ENCODE peak calls at places on chromosome 4, in seven cellular contexts. P is keratinocyte, S is upper lobe of right lung, O is tibial nerve, F is colonic mucosa, H is Karpas-422, Y is psoas muscle. J is an unnamed sample.

GRCh38 chr4:163331629-163332360 is 601 bp downstream of the NPY1R start:
- DNase-seq in P (no peak), S (peak; percentile 66), O (no peak), F (no peak), H (no peak), Y (peak; percentile 15), J (no peak)

GRCh38 chr4:68724426-68724825 is 54.0 kb upstream of the UGT2B15 start:
- DNase-seq in P (no peak), S (no peak), O (no peak), F (peak; percentile 68), H (no peak), Y (no peak), J (no peak)

GRCh38 chr4:90419124-90419711 is 292.0 kb downstream of the CCSER1 start:
- DNase-seq in P (no peak), S (no peak), O (no peak), F (no peak), H (peak; percentile 73), Y (no peak), J (no peak)

GRCh38 chr4:663438-664428 is 10.3 kb downstream of the ATP5ME start:
- DNase-seq in P (no peak), S (peak; percentile 89), O (no peak), F (no peak), H (no peak), Y (peak; percentile 61), J (no peak)

GRCh38 chr4:73259552-73260140 is 1.0 kb upstream of the ANKRD17 start:
- DNase-seq in P (no peak), S (no peak), O (no peak), F (no peak), H (peak; percentile 57), Y (no peak), J (no peak)

GRCh38 chr4:60981534-60981933 is 218.6 kb upstream of the ADGRL3 start:
- DNase-seq in P (no peak), S (no peak), O (no peak), F (no peak), H (no peak), Y (no peak), J (no peak)

GRCh38 chr4:128284317-128284716 is 3.3 kb downstream of the PGRMC2 start:
- DNase-seq in P (no peak), S (no peak), O (no peak), F (no peak), H (no peak), Y (no peak), J (no peak)

GRCh38 chr4:146638801-146639351 is at the start of gene POU4F2:
- DNase-seq in P (no peak), S (peak; percentile 64), O (no peak), F (no peak), H (no peak), Y (no peak), J (no peak)

GRCh38 chr4:146582864-146583263 is 55.8 kb upstream of the POU4F2 start:
- DNase-seq in P (no peak), S (no peak), O (no peak), F (no peak), H (peak; percentile 71), Y (no peak), J (no peak)

GRCh38 chr4:1021386-1022050 is 10.1 kb downstream of the FGFRL1 start:
- DNase-seq in P (no peak), S (no peak), O (no peak), F (no peak), H (peak; percentile 83), Y (no peak), J (no peak)

GRCh38 chr4:110850461-110851447 is 227.9 kb upstream of the PITX2 start:
- DNase-seq in P (no peak), S (no peak), O (no peak), F (peak; percentile 70), H (no peak), Y (peak; percentile 25), J (no peak)

GRCh38 chr4:55947254-55947882 is 1.4 kb upstream of the CEP135 start:
- DNase-seq in P (no peak), S (no peak), O (no peak), F (no peak), H (peak; percentile 94), Y (no peak), J (no peak)

GRCh38 chr4:4388836-4389575 is 2.1 kb downstream of the NSG1 start:
- DNase-seq in P (no peak), S (no peak), O (no peak), F (no peak), H (no peak), Y (no peak), J (peak; percentile 37)

GRCh38 chr4:172546782-172547181 is 621.8 kb upstream of the GALNT7 start:
- DNase-seq in P (no peak), S (no peak), O (no peak), F (no peak), H (no peak), Y (no peak), J (no peak)

GRCh38 chr4:179361978-179362486 is 1919.8 kb upstream of the AGA start:
- DNase-seq in P (no peak), S (no peak), O (no peak), F (no peak), H (no peak), Y (no peak), J (no peak)

GRCh38 chr4:6888506-6889071 is 21.0 kb upstream of the TBC1D14 start:
- DNase-seq in P (no peak), S (no peak), O (no peak), F (no peak), H (no peak), Y (no peak), J (no peak)

GRCh38 chr4:83716874-83717273 is 181.0 kb downstream of the GPAT3 start:
- DNase-seq in P (no peak), S (no peak), O (no peak), F (no peak), H (no peak), Y (no peak), J (no peak)

GRCh38 chr4:103424853-103425252 is 226.7 kb upstream of the CENPE start:
- DNase-seq in P (no peak), S (no peak), O (no peak), F (no peak), H (no peak), Y (no peak), J (peak; percentile 29)

GRCh38 chr4:128162434-128162833 is 101.3 kb downstream of the LARP1B start:
- DNase-seq in P (no peak), S (no peak), O (no peak), F (no peak), H (no peak), Y (no peak), J (no peak)

GRCh38 chr4:80015407-80016189 is 57.4 kb downstream of the ANTXR2 start:
- DNase-seq in P (no peak), S (no peak), O (no peak), F (no peak), H (no peak), Y (no peak), J (no peak)

GRCh38 chr4:48970471-48970921 is 15.6 kb upstream of the CWH43 start:
- DNase-seq in P (peak; percentile 71), S (no peak), O (no peak), F (no peak), H (no peak), Y (no peak), J (no peak)

GRCh38 chr4:27684501-27685077 is 823.9 kb downstream of the STIM2 start:
- DNase-seq in P (peak; percentile 11), S (peak; percentile 56), O (peak; percentile 13), F (peak; percentile 27), H (peak; percentile 84), Y (no peak), J (peak; percentile 25)

GRCh38 chr4:80099671-80100070 is 26.6 kb upstream of the ANTXR2 start:
- DNase-seq in P (no peak), S (no peak), O (no peak), F (no peak), H (no peak), Y (no peak), J (no peak)

GRCh38 chr4:172726001-172726423 is 442.6 kb upstream of the GALNT7 start:
- DNase-seq in P (no peak), S (no peak), O (no peak), F (peak; percentile 76), H (no peak), Y (no peak), J (no peak)

GRCh38 chr4:97185233-97185632 is 958.0 kb downstream of the STPG2 start:
- DNase-seq in P (no peak), S (no peak), O (no peak), F (no peak), H (no peak), Y (no peak), J (no peak)

DNA sequence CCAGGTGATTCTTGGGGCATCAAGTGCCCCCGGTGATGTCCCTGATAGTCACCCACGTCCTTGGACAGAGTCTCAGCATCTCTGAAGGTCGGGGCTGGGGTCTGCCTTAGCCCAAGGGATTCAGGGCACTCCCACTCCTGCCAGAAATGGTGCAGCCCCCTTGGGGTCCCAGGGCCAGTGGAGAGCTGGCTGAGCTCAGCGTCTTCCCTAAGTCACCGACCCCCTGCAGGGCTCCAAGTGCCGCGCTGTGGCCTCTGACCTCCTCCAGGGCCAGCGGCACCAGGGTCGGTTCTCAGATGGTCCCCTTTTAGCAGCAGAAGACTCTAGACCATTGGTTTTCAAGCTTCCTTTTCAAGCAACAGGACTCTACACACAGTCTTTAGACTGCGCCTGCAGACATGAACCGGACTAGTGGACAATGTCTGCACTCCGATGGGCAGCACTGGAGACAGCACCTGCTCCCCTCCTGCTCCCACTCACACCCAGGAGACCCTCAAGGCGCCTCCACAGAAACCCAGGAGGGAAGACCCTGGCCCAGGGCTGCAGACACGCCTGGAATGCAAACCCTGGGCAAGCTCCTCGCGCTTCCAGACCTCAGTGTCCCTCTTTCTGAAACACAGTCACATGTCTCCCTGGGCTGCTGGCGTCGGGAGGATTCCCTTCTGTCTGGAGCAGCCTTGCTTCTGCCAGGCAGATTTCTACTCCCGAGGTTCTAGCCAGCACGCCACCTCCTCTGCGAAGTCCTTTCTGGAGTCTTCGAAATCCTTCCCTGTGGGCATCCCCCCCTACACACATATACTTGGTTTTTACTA is 53.9 kb downstream of the ABLIM2 start:
- DNase-seq in P (no peak), S (no peak), O (no peak), F (no peak), H (no peak), Y (no peak), J (no peak)
- H3K27ac ChIP-seq in P (no peak overlapping the region), S (no peak overlapping the region), O (no peak overlapping the region), F (no peak overlapping the region), H (no peak overlapping the region), Y (peak overlapping the region; percentile 90), J (no peak overlapping the region)

GRCh38 chr4:75685546-75686189 is 12.5 kb upstream of the G3BP2 start:
- DNase-seq in P (no peak), S (no peak), O (no peak), F (no peak), H (no peak), Y (no peak), J (no peak)
- H3K27ac ChIP-seq in P (no peak overlapping the region), S (no peak overlapping the region), O (no peak overlapping the region), F (no peak overlapping the region), H (no peak overlapping the region), Y (peak overlapping the region; percentile 82), J (no peak overlapping the region)

GRCh38 chr4:3304831-3305609 is 12.2 kb downstream of the RGS12 start:
- DNase-seq in P (no peak), S (peak; percentile 56), O (peak; percentile 12), F (no peak), H (no peak), Y (peak; percentile 47), J (no peak)
- H3K27ac ChIP-seq in P (no peak overlapping the region), S (peak overlapping the region; percentile 30), O (no peak overlapping the region), F (peak overlapping the region; percentile 14), H (no peak overlapping the region), Y (no peak overlapping the region), J (no peak overlapping the region)

DNA sequence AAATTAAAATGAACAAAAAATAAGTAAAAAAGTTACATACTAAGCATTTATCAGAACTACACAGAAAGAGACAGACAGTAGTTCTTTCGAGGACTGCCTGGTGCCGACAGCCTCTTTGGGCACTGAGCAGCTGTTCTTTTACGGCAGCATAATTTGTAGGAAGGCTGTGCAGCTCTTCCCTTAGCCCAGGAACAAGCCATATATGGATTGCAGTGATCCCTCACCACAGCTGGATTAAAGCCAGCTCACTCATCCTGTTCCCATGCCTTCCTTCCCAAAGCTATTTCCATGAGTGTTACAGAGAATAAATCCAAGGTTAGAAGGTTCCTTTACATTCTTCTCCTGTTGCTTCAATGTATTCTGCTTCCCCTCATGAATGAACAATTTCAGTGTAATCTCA is 71.7 kb downstream of the DDX60L start:
- DNase-seq in P (no peak), S (no peak), O (peak; percentile 15), F (peak; percentile 40), H (no peak), Y (peak; percentile 38), J (peak; percentile 46)
- H3K27ac ChIP-seq in P (no peak overlapping the region), S (no peak overlapping the region), O (no peak overlapping the region), F (peak overlapping the region; percentile 12), H (no peak overlapping the region), Y (peak overlapping the region; percentile 69), J (peak overlapping the region; percentile 44)